ENCODE peak calls at places on chromosomes 3 and 15, in five cellular contexts. A, V, P, Z and G are unnamed samples.

GRCh38 chr3:61594978-61595687 is 33.8 kb downstream of the PTPRG start:
- DNase-seq in V (peak), Z (no peak), P (no peak), A (no peak), G (no peak)

GRCh38 chr3:107845355-107846281 is 245.2 kb downstream of the CD47 start:
- DNase-seq in Z (no peak), A (no peak), P (no peak), V (peak), G (no peak)

GRCh38 chr3:10600159-10601125 is 95.1 kb upstream of the ATP2B2 start:
- DNase-seq in V (no peak), Z (no peak), P (peak), A (no peak), G (no peak)

GRCh38 chr3:149646181-149646766 is 11.6 kb downstream of the WWTR1 start:
- DNase-seq in P (no peak), Z (no peak), A (no peak), V (peak), G (no peak)

GRCh38 chr15:42367041-42367440 is 7.7 kb downstream of the CAPN3 start:
- DNase-seq in A (no peak), P (no peak), V (peak), Z (no peak), G (no peak)

GRCh38 chr3:183895296-183895695 is 10.6 kb upstream of the PARL start:
- DNase-seq in A (no peak), Z (no peak), P (no peak), V (peak), G (no peak)

GRCh38 chr3:72186485-72186864 is 401.5 kb upstream of the PROK2 start:
- DNase-seq in P (no peak), Z (no peak), A (no peak), V (peak), G (no peak)

GRCh38 chr3:127226451-127226850 is 33.5 kb downstream of the PRR23E start:
- DNase-seq in A (no peak), Z (no peak), P (no peak), V (no peak), G (no peak)

GRCh38 chr3:47850062-47850802 is 47.3 kb downstream of the DHX30 start:
- DNase-seq in P (no peak), Z (no peak), A (no peak), V (peak), G (no peak)